ENCODE peak calls at places on chromosome 15, in ten cellular contexts. One of them, this sample, is unnamed.

GRCh38 chr15:81227716-81228115 is 31.0 kb downstream of the IL16 start:
- DNase-seq in occipital lobe: no peak
- DNase-seq in MCF 10A: no peak
- DNase-seq in renal cortical epithelial cell: no peak
- DNase-seq in AG04449: no peak
- DNase-seq in progenitor cell of endocrine pancreas: no peak
- DNase-seq in fibroblast of the aortic adventitia: no peak
- DNase-seq in CD4-positive, CD25-positive, alpha-beta regulatory T cell: no peak
- DNase-seq in heart left ventricle: no peak
- DNase-seq in mucosa of gallbladder: no peak
- DNase-seq in this sample: no peak

GRCh38 chr15:48440084-48440483 is 108.9 kb downstream of the DUT start:
- DNase-seq in occipital lobe: no peak
- DNase-seq in MCF 10A: no peak
- DNase-seq in renal cortical epithelial cell: peak; percentile 85
- DNase-seq in AG04449: peak; percentile 85
- DNase-seq in progenitor cell of endocrine pancreas: no peak
- DNase-seq in fibroblast of the aortic adventitia: peak; percentile 90
- DNase-seq in CD4-positive, CD25-positive, alpha-beta regulatory T cell: no peak
- DNase-seq in heart left ventricle: no peak
- DNase-seq in mucosa of gallbladder: peak; percentile 11
- DNase-seq in this sample: no peak

GRCh38 chr15:101024709-101025108 is 105.6 kb downstream of the LRRK1 start:
- DNase-seq in occipital lobe: no peak
- DNase-seq in MCF 10A: no peak
- DNase-seq in renal cortical epithelial cell: no peak
- DNase-seq in AG04449: no peak
- DNase-seq in progenitor cell of endocrine pancreas: no peak
- DNase-seq in fibroblast of the aortic adventitia: no peak
- DNase-seq in CD4-positive, CD25-positive, alpha-beta regulatory T cell: no peak
- DNase-seq in heart left ventricle: no peak
- DNase-seq in mucosa of gallbladder: peak; percentile 5
- DNase-seq in this sample: no peak

GRCh38 chr15:26772588-26773484 is at the start of gene GABRB3:
- DNase-seq in occipital lobe: peak; percentile 62
- DNase-seq in MCF 10A: no peak
- DNase-seq in renal cortical epithelial cell: no peak
- DNase-seq in AG04449: no peak
- DNase-seq in progenitor cell of endocrine pancreas: peak; percentile 55
- DNase-seq in fibroblast of the aortic adventitia: no peak
- DNase-seq in CD4-positive, CD25-positive, alpha-beta regulatory T cell: no peak
- DNase-seq in heart left ventricle: peak; percentile 51
- DNase-seq in mucosa of gallbladder: peak; percentile 83
- DNase-seq in this sample: no peak

GRCh38 chr15:75836953-75837321 is 6.3 kb upstream of the UBE2Q2 start:
- DNase-seq in occipital lobe: no peak
- DNase-seq in MCF 10A: peak; percentile 85
- DNase-seq in renal cortical epithelial cell: peak; percentile 84
- DNase-seq in AG04449: peak; percentile 68
- DNase-seq in progenitor cell of endocrine pancreas: no peak
- DNase-seq in fibroblast of the aortic adventitia: peak; percentile 83
- DNase-seq in CD4-positive, CD25-positive, alpha-beta regulatory T cell: peak; percentile 83
- DNase-seq in heart left ventricle: no peak
- DNase-seq in mucosa of gallbladder: no peak
- DNase-seq in this sample: peak; percentile 61

GRCh38 chr15:39643747-39644520 is 63.1 kb downstream of the THBS1 start:
- DNase-seq in occipital lobe: no peak
- DNase-seq in MCF 10A: no peak
- DNase-seq in renal cortical epithelial cell: no peak
- DNase-seq in AG04449: no peak
- DNase-seq in progenitor cell of endocrine pancreas: no peak
- DNase-seq in fibroblast of the aortic adventitia: no peak
- DNase-seq in CD4-positive, CD25-positive, alpha-beta regulatory T cell: no peak
- DNase-seq in heart left ventricle: no peak
- DNase-seq in mucosa of gallbladder: no peak
- DNase-seq in this sample: no peak

GRCh38 chr15:77410701-77411613 is 8.9 kb downstream of the PEAK1 start:
- DNase-seq in occipital lobe: no peak
- DNase-seq in MCF 10A: no peak
- DNase-seq in renal cortical epithelial cell: no peak
- DNase-seq in AG04449: no peak
- DNase-seq in progenitor cell of endocrine pancreas: no peak
- DNase-seq in fibroblast of the aortic adventitia: no peak
- DNase-seq in CD4-positive, CD25-positive, alpha-beta regulatory T cell: no peak
- DNase-seq in heart left ventricle: no peak
- DNase-seq in mucosa of gallbladder: no peak
- DNase-seq in this sample: no peak

GRCh38 chr15:52193321-52193720 is 2.1 kb upstream of the GNB5 start:
- DNase-seq in occipital lobe: no peak
- DNase-seq in MCF 10A: no peak
- DNase-seq in renal cortical epithelial cell: no peak
- DNase-seq in AG04449: no peak
- DNase-seq in progenitor cell of endocrine pancreas: no peak
- DNase-seq in fibroblast of the aortic adventitia: no peak
- DNase-seq in CD4-positive, CD25-positive, alpha-beta regulatory T cell: no peak
- DNase-seq in heart left ventricle: no peak
- DNase-seq in mucosa of gallbladder: no peak
- DNase-seq in this sample: no peak

GRCh38 chr15:68314563-68314962 is 37.0 kb downstream of the FEM1B start:
- DNase-seq in occipital lobe: no peak
- DNase-seq in MCF 10A: no peak
- DNase-seq in renal cortical epithelial cell: no peak
- DNase-seq in AG04449: no peak
- DNase-seq in progenitor cell of endocrine pancreas: peak; percentile 3
- DNase-seq in fibroblast of the aortic adventitia: no peak
- DNase-seq in CD4-positive, CD25-positive, alpha-beta regulatory T cell: no peak
- DNase-seq in heart left ventricle: peak; percentile 4
- DNase-seq in mucosa of gallbladder: no peak
- DNase-seq in this sample: no peak

GRCh38 chr15:22831473-22831872 is 7.0 kb upstream of the NIPA2 start:
- DNase-seq in occipital lobe: no peak
- DNase-seq in MCF 10A: peak; percentile 4
- DNase-seq in renal cortical epithelial cell: peak; percentile 22
- DNase-seq in AG04449: no peak
- DNase-seq in progenitor cell of endocrine pancreas: no peak
- DNase-seq in fibroblast of the aortic adventitia: no peak
- DNase-seq in CD4-positive, CD25-positive, alpha-beta regulatory T cell: no peak
- DNase-seq in heart left ventricle: no peak
- DNase-seq in mucosa of gallbladder: no peak
- DNase-seq in this sample: no peak